ENCODE peak calls at places on chromosomes 4 and X, in eight cellular contexts. N, R, Q, X, H, M, D and E are unnamed samples.

GRCh38 chr4:140014284-140014683 is 139.7 kb downstream of the MAML3 start:
- DNase-seq in R (no peak), M (peak), H (no peak), D (no peak), Q (no peak), X (no peak), N (no peak), E (no peak)

GRCh38 chrX:22950278-22951266 is 49.2 kb upstream of the DDX53 start:
- DNase-seq in R (no peak), X (no peak), Q (no peak), M (peak), D (peak), N (no peak), H (no peak), E (no peak)

GRCh38 chr4:157221895-157222763 is 1.6 kb downstream of the GRIA2 start:
- DNase-seq in D (no peak), X (peak), M (no peak), R (no peak), N (no peak), Q (no peak), H (no peak), E (no peak)

GRCh38 chr4:185201983-185202962 is 1.5 kb downstream of the CFAP97 start:
- DNase-seq in Q (peak), R (no peak), X (no peak), N (no peak), M (peak), H (no peak), D (peak), E (no peak)

GRCh38 chrX:148582353-148582752 is 81.9 kb downstream of the AFF2 start:
- DNase-seq in M (no peak), R (no peak), Q (no peak), X (no peak), D (no peak), H (no peak), N (no peak), E (no peak)

GRCh38 chrX:103779156-103779555 is 2.5 kb downstream of the PLP1 start:
- DNase-seq in Q (no peak), M (no peak), N (no peak), D (no peak), R (no peak), H (no peak), X (no peak), E (no peak)

GRCh38 chrX:135625995-135626394 is 87.4 kb upstream of the CT45A1 start:
- DNase-seq in M (peak), D (no peak), R (no peak), N (no peak), H (no peak), X (no peak), Q (no peak), E (no peak)

GRCh38 chrX:103464774-103465117 is 54.5 kb downstream of the RAB40A start:
- DNase-seq in H (peak), R (peak), M (peak), Q (peak), D (peak), N (peak), X (peak), E (no peak)

GRCh38 chrX:145190801-145191389 is 56.4 kb upstream of the SPANXN1 start:
- DNase-seq in N (no peak), X (no peak), D (no peak), H (no peak), M (peak), Q (no peak), R (no peak), E (no peak)

GRCh38 chr4:125520258-125520990 is 205.7 kb downstream of the FAT4 start:
- DNase-seq in X (no peak), M (no peak), N (no peak), Q (no peak), R (no peak), D (no peak), H (no peak), E (no peak)

GRCh38 chr4:24690436-24690835 is 104.9 kb upstream of the SOD3 start:
- DNase-seq in H (no peak), M (peak), R (no peak), N (no peak), X (no peak), D (no peak), Q (no peak), E (no peak)

GRCh38 chr4:67566335-67566734 is 7.8 kb downstream of the STAP1 start:
- DNase-seq in R (no peak), N (no peak), D (no peak), X (no peak), Q (no peak), H (no peak), M (no peak), E (no peak)

GRCh38 chrX:154412468-154412867 is 1.1 kb downstream of the TAFAZZIN start:
- DNase-seq in X (no peak), Q (peak), R (no peak), N (no peak), M (no peak), H (peak), D (peak), E (no peak)

GRCh38 chrX:69618803-69619202 is 2.9 kb downstream of the EDA start:
- DNase-seq in X (no peak), M (peak), N (no peak), Q (peak), R (no peak), H (peak), D (peak), E (no peak)

GRCh38 chr4:2570551-2571222 is 34.2 kb downstream of the FAM193A start:
- DNase-seq in R (no peak), H (no peak), X (no peak), Q (peak), M (no peak), D (no peak), N (no peak), E (no peak)

GRCh38 chr4:8727546-8728510 is 135.3 kb downstream of the CPZ start:
- DNase-seq in M (no peak), N (no peak), X (peak), R (no peak), H (peak), Q (peak), D (no peak), E (peak)

GRCh38 chrX:43552166-43552565 is 103.9 kb upstream of the MAOA start:
- DNase-seq in X (no peak), D (peak), N (no peak), Q (no peak), M (no peak), H (no peak), R (no peak), E (no peak)

GRCh38 chrX:77899081-77899828 is at the start of gene COX7B:
- DNase-seq in R (peak), N (no peak), H (peak), Q (peak), M (peak), D (peak), X (peak), E (no peak)
- TF ChIP-seq CTCF in R (peak), N (no peak), H (peak), Q (peak), M (peak), D (no peak), X (no peak), E (peak)

DNA sequence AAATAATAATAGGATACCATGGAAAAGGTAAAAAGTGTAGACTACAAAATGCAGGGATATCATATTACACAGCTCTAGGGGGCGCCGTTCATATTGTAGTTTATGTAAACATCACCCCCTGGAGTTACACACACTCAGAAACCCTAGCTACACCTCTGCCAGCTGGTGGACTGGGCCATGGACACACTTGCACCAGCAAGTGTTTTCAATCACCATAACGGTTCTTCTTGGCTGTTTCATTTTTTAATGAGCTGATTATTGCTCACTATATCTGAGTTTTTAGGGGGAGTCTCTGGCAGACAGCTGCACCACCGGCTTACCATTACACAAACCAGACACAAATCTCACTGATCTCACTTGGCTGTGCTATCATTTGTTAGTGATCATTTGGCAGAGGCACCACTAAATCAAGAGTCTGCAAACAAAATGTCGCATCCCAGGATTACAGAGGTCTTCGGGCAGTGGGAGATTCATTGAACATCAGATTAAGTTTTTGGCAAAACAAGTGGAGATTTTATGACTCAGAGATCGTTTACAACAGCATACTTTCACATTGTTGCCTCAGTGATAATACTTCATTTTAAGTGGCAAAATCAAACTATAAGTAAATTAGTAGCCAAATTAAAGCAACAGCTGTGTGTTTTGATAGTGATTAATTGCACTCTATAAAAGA is 185.7 kb downstream of the UNC5C start:
- DNase-seq in X (no peak), M (peak), H (peak), R (no peak), D (peak), Q (peak), N (no peak), E (no peak)
- TF ChIP-seq CTCF in X (no peak), M (peak), H (no peak), R (peak), D (no peak), Q (no peak), N (no peak), E (peak)

GRCh38 chr4:84965558-84966381 is 720 bp downstream of the WDFY3 start:
- DNase-seq in N (peak), R (no peak), D (peak), X (peak), M (peak), Q (peak), H (no peak), E (peak)
- TF ChIP-seq CTCF in N (no peak), R (no peak), D (no peak), X (no peak), M (no peak), Q (no peak), H (no peak), E (peak)

GRCh38 chrX:10818651-10819050 is 198.3 kb upstream of the MID1 start:
- DNase-seq in H (no peak), D (no peak), R (no peak), M (no peak), X (no peak), Q (no peak), N (no peak), E (no peak)

GRCh38 chrX:10811093-10811492 is 190.7 kb upstream of the MID1 start:
- DNase-seq in X (no peak), D (no peak), R (no peak), M (no peak), N (no peak), H (no peak), Q (no peak), E (no peak)

GRCh38 chrX:10813761-10814160 is 193.4 kb upstream of the MID1 start:
- DNase-seq in M (no peak), D (no peak), H (no peak), Q (no peak), R (no peak), X (no peak), N (no peak), E (no peak)
- TF ChIP-seq CTCF in M (no peak), D (no peak), H (no peak), Q (no peak), R (no peak), X (no peak), N (no peak), E (no peak)

GRCh38 chr4:111869339-111869738 is 275.9 kb upstream of the FAM241A start:
- DNase-seq in Q (no peak), M (no peak), H (no peak), R (no peak), D (no peak), X (no peak), N (no peak), E (no peak)

GRCh38 chr4:111873801-111874200 is 271.5 kb upstream of the FAM241A start:
- DNase-seq in R (no peak), D (no peak), M (no peak), Q (no peak), X (no peak), H (no peak), N (no peak), E (no peak)

DNA sequence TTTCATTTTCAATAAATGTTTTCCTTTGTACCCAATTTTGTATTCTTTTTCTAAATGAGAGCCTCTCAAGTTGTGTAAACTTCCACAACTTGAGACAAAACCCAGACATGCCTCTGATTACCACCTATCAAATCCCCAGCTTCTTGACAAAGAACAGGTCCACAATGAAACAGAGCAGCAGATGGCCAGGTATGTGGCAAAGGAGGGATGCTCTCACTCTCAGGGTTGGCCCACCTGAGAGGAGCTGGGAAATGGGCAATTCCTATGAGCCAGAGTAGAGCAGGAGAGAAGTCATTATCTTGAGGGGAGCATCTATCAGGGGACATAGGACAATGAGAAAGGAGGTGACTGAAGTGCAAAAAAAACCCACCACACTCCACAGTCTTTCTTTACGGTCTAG is 273.5 kb upstream of the FAM241A start:
- DNase-seq in R (no peak), M (no peak), N (no peak), Q (no peak), X (no peak), D (no peak), H (no peak), E (no peak)
- TF ChIP-seq CTCF in R (no peak), M (no peak), N (no peak), Q (no peak), X (no peak), D (no peak), H (no peak), E (no peak)